ENCODE peak calls at places on chromosomes 2 and 18, in six cellular contexts. C is CD8-positive, alpha-beta T cell; E is PC-9; T is bronchial epithelial cell; I is effector memory CD4-positive, alpha-beta T cell; F is astrocyte of the cerebellum. L is an unnamed sample.
A peak's percentile ranks its signal among the peaks of the same experiment; 100 is the strongest.

GRCh38 chr18:79352432-79352831 is 43.3 kb upstream of the NFATC1 start:
- DNase-seq in C (no peak), E (no peak), T (no peak), I (no peak), F (no peak), L (no peak)

GRCh38 chr2:103464831-103465230 is 703.0 kb downstream of the TMEM182 start:
- DNase-seq in C (no peak), E (no peak), T (no peak), I (no peak), F (no peak), L (no peak)

GRCh38 chr2:26768759-26769500 is 4.8 kb downstream of the SLC35F6 start:
- DNase-seq in C (no peak), E (peak; percentile 76), T (peak; percentile 69), I (no peak), F (no peak), L (peak; percentile 82)

GRCh38 chr2:46315103-46315890 is 18.1 kb downstream of the EPAS1 start:
- DNase-seq in C (no peak), E (peak; percentile 98), T (peak; percentile 96), I (no peak), F (peak; percentile 75), L (peak; percentile 97)

GRCh38 chr2:25369876-25370275 is 28.2 kb upstream of the DNMT3A start:
- DNase-seq in C (no peak), E (no peak), T (no peak), I (no peak), F (no peak), L (no peak)

GRCh38 chr2:85662899-85663683 is 4.9 kb downstream of the SFTPB start:
- DNase-seq in C (no peak), E (peak; percentile 78), T (peak; percentile 55), I (no peak), F (peak; percentile 66), L (peak; percentile 99)

GRCh38 chr18:51279367-51279984 is 82.0 kb upstream of the MEX3C start:
- DNase-seq in C (no peak), E (no peak), T (no peak), I (no peak), F (no peak), L (no peak)

GRCh38 chr2:241443486-241444223 is 64.7 kb downstream of the STK25 start:
- DNase-seq in C (peak; percentile 93), E (no peak), T (peak; percentile 62), I (peak; percentile 82), F (peak; percentile 90), L (peak; percentile 17)

GRCh38 chr2:113977660-113978523 is 88.0 kb downstream of the ACTR3 start:
- DNase-seq in C (no peak), E (peak; percentile 93), T (peak; percentile 44), I (no peak), F (peak; percentile 41), L (peak; percentile 57)

GRCh38 chr2:38535745-38536506 is 66.8 kb downstream of the HNRNPLL start:
- DNase-seq in C (peak; percentile 75), E (peak; percentile 61), T (peak; percentile 28), I (peak; percentile 48), F (no peak), L (peak; percentile 58)

GRCh38 chr2:133841905-133842304 is 273.6 kb upstream of the NCKAP5 start:
- DNase-seq in C (no peak), E (no peak), T (peak; percentile 97), I (no peak), F (peak; percentile 73), L (peak; percentile 99)

GRCh38 chr2:8611246-8611645 is 70.6 kb upstream of the ID2 start:
- DNase-seq in C (no peak), E (no peak), T (no peak), I (no peak), F (no peak), L (no peak)

GRCh38 chr2:176080540-176081355 is 3.0 kb downstream of the EVX2 start:
- DNase-seq in C (no peak), E (no peak), T (no peak), I (no peak), F (no peak), L (no peak)
- H3K4me3 ChIP-seq in C (no peak overlapping the region), E (no peak overlapping the region), T (no peak overlapping the region), I (no peak overlapping the region), F (no peak overlapping the region), L (no peak overlapping the region)

DNA sequence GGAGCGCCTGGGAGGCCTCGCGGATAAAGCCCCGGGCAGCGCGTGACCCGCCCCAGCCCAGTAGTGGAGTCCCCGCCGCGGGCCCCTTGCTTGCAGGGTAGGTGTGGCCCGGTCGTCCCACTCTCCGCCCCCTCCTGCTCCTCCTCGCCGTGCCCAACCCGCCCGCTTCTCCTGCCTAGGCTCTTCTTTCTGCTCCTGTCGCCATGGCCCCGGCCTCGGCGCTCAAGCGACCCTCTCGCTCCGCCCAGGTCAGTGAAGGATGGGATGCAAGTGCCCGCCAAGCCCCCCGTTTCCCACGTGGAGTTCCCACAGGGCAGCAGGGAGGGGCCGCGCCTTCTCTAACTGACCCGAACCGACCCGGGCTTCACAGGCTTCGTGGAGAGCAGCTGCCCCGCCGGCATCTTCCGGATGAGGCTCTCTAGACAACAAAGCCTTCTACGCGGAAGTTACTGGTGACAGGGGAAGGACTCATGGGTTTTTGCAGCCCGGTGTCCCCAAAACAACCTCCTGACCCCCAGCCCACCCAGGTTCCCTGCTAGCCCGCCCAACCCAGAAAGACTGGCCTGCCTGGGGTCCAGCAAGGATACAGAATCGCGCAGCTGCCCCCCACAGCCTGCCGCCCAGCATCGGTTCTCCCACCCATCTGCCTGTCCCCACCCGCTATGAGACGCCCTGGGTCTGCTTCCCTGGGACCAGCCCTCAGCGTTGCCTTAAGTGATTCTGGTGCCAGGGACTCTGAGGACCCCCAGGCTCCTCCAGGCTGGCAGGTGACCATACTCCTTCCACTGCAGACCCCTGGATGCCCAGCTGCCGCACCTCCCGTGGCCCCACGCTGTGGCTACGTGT is 32.9 kb downstream of the TTC32 start:
- DNase-seq in C (peak; percentile 71), E (no peak), T (no peak), I (peak; percentile 16), F (no peak), L (no peak)
- H3K4me3 ChIP-seq in C (peak overlapping the region; percentile 82), E (no peak overlapping the region), T (peak overlapping the region; percentile 45), I (peak overlapping the region; percentile 74), F (peak overlapping the region; percentile 36), L (peak overlapping the region; percentile 57)

GRCh38 chr2:16608661-16609643 is 56.7 kb downstream of the CYRIA start:
- DNase-seq in C (peak; percentile 80), E (peak; percentile 52), T (peak; percentile 77), I (peak; percentile 39), F (no peak), L (peak; percentile 69)
- H3K4me3 ChIP-seq in C (peak overlapping the region; percentile 60), E (no peak overlapping the region), T (peak overlapping the region; percentile 28), I (peak overlapping the region; percentile 76), F (peak overlapping the region; percentile 35), L (peak overlapping the region; percentile 60)

DNA sequence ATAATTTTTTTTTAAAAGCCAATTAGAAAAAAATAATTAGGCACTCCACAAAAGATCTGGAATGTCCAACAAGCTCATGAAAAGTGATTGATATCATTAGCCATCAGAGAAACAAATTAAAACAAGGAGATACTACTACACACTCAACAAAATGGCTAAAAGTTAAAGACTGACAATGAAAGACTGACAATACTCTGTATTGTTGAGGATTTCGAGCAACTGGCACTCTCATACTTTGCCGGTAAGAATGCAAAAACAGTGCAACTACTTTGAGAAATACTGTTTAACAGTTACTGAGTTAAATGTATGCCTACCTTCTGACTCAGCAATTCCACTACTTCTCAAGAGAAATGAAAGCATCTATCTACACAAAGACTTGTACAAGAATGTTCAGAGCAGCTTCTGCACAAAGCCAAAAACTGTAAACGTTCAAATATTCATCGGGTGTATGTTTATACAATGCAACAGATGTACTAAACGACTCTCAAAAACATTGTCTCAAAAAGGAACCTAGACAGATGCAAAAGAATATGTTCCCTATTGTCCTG is 1.9 kb downstream of the INO80C start:
- DNase-seq in C (no peak), E (no peak), T (no peak), I (no peak), F (no peak), L (no peak)
- H3K4me3 ChIP-seq in C (no peak overlapping the region), E (no peak overlapping the region), T (no peak overlapping the region), I (no peak overlapping the region), F (no peak overlapping the region), L (no peak overlapping the region)

GRCh38 chr18:8742382-8743361 is 37.3 kb downstream of the MTCL1 start:
- DNase-seq in C (no peak), E (no peak), T (no peak), I (peak; percentile 13), F (no peak), L (no peak)
- H3K4me3 ChIP-seq in C (no peak overlapping the region), E (no peak overlapping the region), T (no peak overlapping the region), I (no peak overlapping the region), F (no peak overlapping the region), L (no peak overlapping the region)

GRCh38 chr2:212328712-212329496 is 209.7 kb downstream of the ERBB4 start:
- DNase-seq in C (no peak), E (no peak), T (no peak), I (no peak), F (no peak), L (no peak)

GRCh38 chr2:212330263-212330662 is 208.3 kb downstream of the ERBB4 start:
- DNase-seq in C (no peak), E (no peak), T (no peak), I (no peak), F (no peak), L (no peak)

GRCh38 chr2:212327171-212327809 is 211.3 kb downstream of the ERBB4 start:
- DNase-seq in C (no peak), E (no peak), T (no peak), I (no peak), F (no peak), L (no peak)

DNA sequence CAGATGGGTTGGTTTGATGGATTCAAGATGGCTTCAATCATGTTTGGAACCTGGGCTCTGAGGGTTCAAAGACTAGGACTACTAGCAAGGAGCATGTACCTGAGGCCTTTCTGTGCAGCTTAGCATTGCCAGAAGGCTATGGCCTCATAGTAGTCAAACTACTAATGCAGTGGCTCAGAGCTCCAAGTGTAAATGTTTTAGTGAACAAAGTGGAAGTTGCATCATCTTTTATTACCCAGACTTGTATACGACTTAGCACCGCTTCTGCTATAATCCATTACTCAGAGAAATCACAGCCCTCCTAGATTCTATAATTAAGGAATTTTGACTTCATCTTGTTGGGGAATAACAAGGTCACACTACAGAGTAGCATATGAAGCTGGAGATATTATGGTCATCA is 210.5 kb downstream of the ERBB4 start:
- DNase-seq in C (no peak), E (no peak), T (no peak), I (no peak), F (no peak), L (no peak)
- H3K4me3 ChIP-seq in C (no peak overlapping the region), E (no peak overlapping the region), T (no peak overlapping the region), I (no peak overlapping the region), F (no peak overlapping the region), L (no peak overlapping the region)

GRCh38 chr2:105400138-105400540 is 1.3 kb upstream of the FHL2 start:
- DNase-seq in C (no peak), E (peak; percentile 94), T (no peak), I (no peak), F (no peak), L (no peak)
- H3K4me3 ChIP-seq in C (no peak overlapping the region), E (no peak overlapping the region), T (no peak overlapping the region), I (no peak overlapping the region), F (no peak overlapping the region), L (no peak overlapping the region)